ENCODE peak calls at places on chromosomes 6 and 20, in four cellular contexts. Z, D, I and Y are unnamed samples.

GRCh38 chr20:1499528-1500420 is 8.6 kb upstream of the SIRPB2 start:
- DNase-seq in Z (no peak), D (no peak), I (no peak), Y (no peak)

GRCh38 chr20:21099653-21100589 is 6.2 kb downstream of the LINC00237 start:
- DNase-seq in Z (peak; percentile 80), D (peak; percentile 50), I (peak; percentile 21), Y (no peak)

GRCh38 chr6:72363844-72364740 is 257.8 kb upstream of the KCNQ5 start:
- DNase-seq in Z (no peak), D (peak; percentile 96), I (no peak), Y (no peak)

GRCh38 chr6:134193536-134194521 is 124.1 kb downstream of the SGK1 start:
- DNase-seq in Z (no peak), D (no peak), I (no peak), Y (no peak)

GRCh38 chr6:105836889-105837288 is 249.2 kb upstream of the PRDM1 start:
- DNase-seq in Z (no peak), D (peak; percentile 32), I (no peak), Y (no peak)

GRCh38 chr6:137094411-137095008 is 49.7 kb upstream of the IL20RA start:
- DNase-seq in Z (no peak), D (peak; percentile 90), I (peak; percentile 9), Y (peak; percentile 55)

GRCh38 chr20:50510706-50511401 is 671 bp downstream of the PTPN1 start:
- DNase-seq in Z (peak; percentile 51), D (no peak), I (no peak), Y (no peak)

GRCh38 chr6:158290659-158291058 is 21.6 kb upstream of the TULP4 start:
- DNase-seq in Z (no peak), D (no peak), I (no peak), Y (no peak)

DNA sequence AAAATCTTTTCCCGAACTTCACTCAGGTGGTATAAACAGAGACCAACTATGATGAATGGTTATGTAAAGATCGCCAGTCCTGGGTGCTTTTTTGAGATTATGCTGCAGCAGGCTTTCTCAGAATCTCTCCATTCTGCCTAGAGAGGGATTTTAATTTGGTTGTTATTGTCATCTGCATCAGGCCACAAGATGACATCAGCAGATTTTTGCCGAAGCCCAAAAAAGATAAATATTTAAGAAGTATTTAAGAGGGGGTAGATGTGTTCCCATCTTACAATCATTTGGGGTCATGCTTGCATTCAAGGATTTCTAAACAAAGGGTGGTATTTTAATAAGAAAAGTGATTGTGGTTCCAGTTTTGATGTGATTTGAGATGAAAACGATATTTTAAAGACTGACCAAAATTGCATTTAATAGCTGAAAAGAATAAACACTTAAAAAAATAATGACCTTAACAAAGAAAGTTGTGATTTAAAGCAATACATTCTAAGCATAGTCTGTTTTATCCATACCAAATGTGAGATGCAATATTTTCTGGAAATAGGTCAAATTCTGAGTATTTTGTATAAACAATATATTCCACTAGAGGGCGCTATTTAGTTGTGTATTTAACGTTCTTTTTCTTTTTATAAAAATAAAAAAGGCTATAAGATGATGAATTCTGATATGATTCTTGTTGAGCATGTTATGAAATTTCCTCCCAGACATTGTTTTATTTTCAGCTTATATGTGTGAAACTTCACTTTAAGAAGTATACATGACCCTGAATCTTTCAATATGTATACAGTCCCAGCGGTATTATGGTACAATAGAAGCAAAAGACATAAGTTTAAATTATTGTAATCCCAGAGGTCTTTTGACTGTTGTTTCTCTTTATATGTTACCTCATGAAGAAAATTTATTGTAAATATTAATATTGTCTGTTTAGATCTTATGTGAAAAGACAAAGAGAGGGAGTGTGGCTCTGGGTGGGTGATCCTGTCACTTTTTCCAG is 51.0 kb upstream of the ZFP64 start:
- DNase-seq in Z (no peak), D (peak; percentile 14), I (no peak), Y (no peak)
- TF ChIP-seq CTCF in Z (peak; percentile 57), D (no peak), I (peak; percentile 73), Y (peak; percentile 99)

DNA sequence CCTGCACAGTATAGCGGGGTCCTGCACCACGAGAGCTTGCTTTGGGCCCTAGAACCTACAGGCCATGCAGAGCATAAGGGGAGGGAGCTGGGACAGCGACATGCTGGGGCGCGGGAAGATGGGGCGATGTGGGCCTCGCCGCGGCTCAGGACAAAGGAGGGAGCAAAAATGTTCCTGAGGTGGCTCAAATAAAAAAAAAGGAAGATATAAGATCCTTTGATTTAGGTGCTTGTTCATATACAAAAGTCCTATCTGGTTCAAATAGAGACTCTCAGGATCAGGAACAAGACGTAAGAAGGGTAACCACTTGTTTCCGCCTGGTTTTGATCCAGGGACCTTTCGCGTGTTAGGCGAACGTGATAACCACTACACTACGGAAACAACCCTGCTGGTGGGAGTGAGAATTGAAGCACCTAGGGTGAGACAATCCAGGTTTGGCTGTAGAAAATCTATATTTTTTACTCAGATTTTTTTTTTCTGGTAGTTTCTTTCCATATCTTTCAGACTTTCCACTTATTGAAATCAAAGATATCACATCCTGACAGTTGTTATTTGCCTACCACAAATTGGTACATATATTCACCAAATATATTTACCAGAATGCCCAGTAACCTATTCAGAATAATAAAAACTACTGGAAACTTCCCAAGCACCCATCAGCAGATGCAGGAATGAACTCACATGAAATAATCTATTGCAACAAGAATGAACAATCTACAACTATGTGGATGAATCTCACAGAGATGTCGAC is 177.9 kb upstream of the ZNF184 start:
- DNase-seq in Z (no peak), D (peak; percentile 24), I (peak; percentile 3), Y (no peak)
- TF ChIP-seq CTCF in Z (no peak), D (peak; percentile 5), I (peak; percentile 10), Y (peak; percentile 55)

GRCh38 chr6:63066053-63066704 is 145.1 kb upstream of the FKBP1C start:
- DNase-seq in Z (no peak), D (no peak), I (no peak), Y (no peak)
- TF ChIP-seq CTCF in Z (no peak), D (no peak), I (no peak), Y (peak; percentile 14)

GRCh38 chr6:28220164-28221133 is 4.6 kb upstream of the ZSCAN9 start:
- DNase-seq in Z (no peak), D (peak; percentile 16), I (no peak), Y (no peak)
- TF ChIP-seq CTCF in Z (no peak), D (no peak), I (no peak), Y (no peak)